ENCODE peak calls at places on chromosome 12, in eight cellular contexts. M, Z, W, P, T, D, C and Q are unnamed samples. For H3K4me1, the result is how much of the 10 kb centered on the place peaks cover.

GRCh38 chr12:54159140-54159539 is 29.6 kb downstream of the SMUG1 start:
- DNase-seq in M (no peak), Z (no peak), W (no peak), P (peak), T (no peak), D (no peak), C (peak), Q (peak)

GRCh38 chr12:120640840-120641833 is 711 bp downstream of the CABP1 start:
- DNase-seq in M (peak), Z (no peak), W (peak), P (peak), T (peak), D (peak), C (peak), Q (peak)

GRCh38 chr12:74537707-74538385 is at the start of gene ATXN7L3B:
- DNase-seq in M (peak), Z (peak), W (peak), P (peak), T (peak), D (peak), C (peak), Q (peak)

GRCh38 chr12:88057994-88058718 is 29.0 kb upstream of the C12orf50 start:
- DNase-seq in M (no peak), Z (peak), W (no peak), P (no peak), T (no peak), D (no peak), C (no peak), Q (no peak)

GRCh38 chr12:54217774-54218221 is 29.0 kb upstream of the SMUG1 start:
- DNase-seq in M (peak), Z (no peak), W (no peak), P (no peak), T (no peak), D (no peak), C (peak), Q (peak)

GRCh38 chr12:20369164-20370000 is 1.0 kb downstream of the PDE3A start:
- DNase-seq in M (peak), Z (peak), W (no peak), P (peak), T (peak), D (peak), C (peak), Q (peak)

GRCh38 chr12:47219243-47219642 is 139.5 kb upstream of the AMIGO2 start:
- DNase-seq in M (peak), Z (no peak), W (no peak), P (no peak), T (peak), D (no peak), C (no peak), Q (no peak)

GRCh38 chr12:51522696-51523095 is 68.3 kb upstream of the SCN8A start:
- DNase-seq in M (no peak), Z (no peak), W (no peak), P (no peak), T (no peak), D (no peak), C (no peak), Q (no peak)

GRCh38 chr12:52141306-52141705 is 50.5 kb downstream of the KRT80 start:
- DNase-seq in M (no peak), Z (no peak), W (no peak), P (no peak), T (peak), D (no peak), C (no peak), Q (no peak)

GRCh38 chr12:58262796-58263195 is 321.4 kb downstream of the ATP23 start:
- DNase-seq in M (no peak), Z (no peak), W (no peak), P (no peak), T (no peak), D (no peak), C (no peak), Q (no peak)

GRCh38 chr12:131085816-131086591 is 132.3 kb downstream of the ADGRD1 start:
- DNase-seq in M (no peak), Z (peak), W (peak), P (no peak), T (no peak), D (no peak), C (no peak), Q (peak)

GRCh38 chr12:126337556-126337955 is 1272.3 kb downstream of the AACS start:
- DNase-seq in M (peak), Z (no peak), W (no peak), P (no peak), T (no peak), D (no peak), C (no peak), Q (no peak)

GRCh38 chr12:30968211-30968610 is 41.7 kb downstream of the TSPAN11 start:
- DNase-seq in M (no peak), Z (no peak), W (no peak), P (no peak), T (no peak), D (no peak), C (no peak), Q (no peak)

GRCh38 chr12:42790761-42791151 is 201.2 kb upstream of the PRICKLE1 start:
- DNase-seq in M (peak), Z (no peak), W (no peak), P (no peak), T (peak), D (no peak), C (no peak), Q (no peak)

GRCh38 chr12:7501031-7501585 is 2.5 kb downstream of the CD163 start:
- DNase-seq in M (no peak), Z (no peak), W (no peak), P (no peak), T (peak), D (no peak), C (no peak), Q (no peak)

GRCh38 chr12:118960865-118961264 is 20.5 kb upstream of the SRRM4 start:
- DNase-seq in M (no peak), Z (no peak), W (no peak), P (no peak), T (no peak), D (no peak), C (no peak), Q (no peak)

GRCh38 chr12:13258212-13258611 is 61.7 kb downstream of the EMP1 start:
- DNase-seq in M (no peak), Z (no peak), W (no peak), P (no peak), T (no peak), D (no peak), C (no peak), Q (no peak)

GRCh38 chr12:104473374-104473983 is 16.7 kb downstream of the CHST11 start:
- DNase-seq in M (no peak), Z (no peak), W (peak), P (no peak), T (no peak), D (no peak), C (no peak), Q (no peak)

GRCh38 chr12:99390707-99391106 is 256.8 kb upstream of the GARIN6 start:
- DNase-seq in M (no peak), Z (no peak), W (no peak), P (peak), T (peak), D (peak), C (peak), Q (peak)

GRCh38 chr12:113065126-113066007 is 8.8 kb downstream of the DTX1 start:
- DNase-seq in M (no peak), Z (no peak), W (peak), P (no peak), T (no peak), D (no peak), C (peak), Q (peak)

GRCh38 chr12:61574339-61574738 is 685.9 kb upstream of the USP15 start:
- DNase-seq in M (no peak), Z (no peak), W (no peak), P (no peak), T (no peak), D (no peak), C (no peak), Q (no peak)

GRCh38 chr12:20549115-20549719 is 145.9 kb upstream of the SLCO1C1 start:
- DNase-seq in M (peak), Z (no peak), W (no peak), P (peak), T (peak), D (no peak), C (no peak), Q (peak)

GRCh38 chr12:69570000-69570516 is 15.2 kb upstream of the CCT2 start:
- DNase-seq in M (no peak), Z (no peak), W (no peak), P (no peak), T (peak), D (no peak), C (no peak), Q (no peak)

GRCh38 chr12:20588057-20588456 is 107.1 kb upstream of the SLCO1C1 start:
- DNase-seq in M (no peak), Z (no peak), W (no peak), P (no peak), T (no peak), D (no peak), C (no peak), Q (no peak)

GRCh38 chr12:1593232-1594044 is 943 bp downstream of the FBXL14 start:
- DNase-seq in M (no peak), Z (no peak), W (peak), P (peak), T (peak), D (peak), C (peak), Q (peak)

GRCh38 chr12:110689601-110690430 is 901 bp upstream of the HVCN1 start:
- DNase-seq in M (peak), Z (no peak), W (peak), P (peak), T (no peak), D (no peak), C (peak), Q (peak)

GRCh38 chr12:2049604-2050540 is 2.9 kb upstream of the CACNA1C start:
- DNase-seq in M (no peak), Z (no peak), W (no peak), P (no peak), T (no peak), D (no peak), C (no peak), Q (no peak)

GRCh38 chr12:121611306-121611705 is 15.0 kb upstream of the ORAI1 start:
- DNase-seq in M (no peak), Z (no peak), W (peak), P (no peak), T (no peak), D (no peak), C (peak), Q (no peak)

GRCh38 chr12:20364501-20364900 is 3.8 kb upstream of the PDE3A start:
- DNase-seq in M (no peak), Z (no peak), W (no peak), P (no peak), T (no peak), D (no peak), C (no peak), Q (no peak)

GRCh38 chr12:110861729-110862128 is 14.9 kb downstream of the CCDC63 start:
- DNase-seq in M (no peak), Z (no peak), W (no peak), P (no peak), T (no peak), D (no peak), C (no peak), Q (no peak)

GRCh38 chr12:30537228-30537627 is 158.4 kb downstream of the IPO8 start:
- DNase-seq in M (no peak), Z (no peak), W (no peak), P (no peak), T (no peak), D (no peak), C (no peak), Q (no peak)

GRCh38 chr12:45518516-45519235 is 210.8 kb upstream of the ARID2 start:
- DNase-seq in M (no peak), Z (no peak), W (no peak), P (no peak), T (no peak), D (no peak), C (no peak), Q (no peak)

GRCh38 chr12:114438635-114439256 is 32.8 kb upstream of the TBX5 start:
- DNase-seq in M (peak), Z (no peak), W (no peak), P (no peak), T (no peak), D (no peak), C (no peak), Q (no peak)

DNA sequence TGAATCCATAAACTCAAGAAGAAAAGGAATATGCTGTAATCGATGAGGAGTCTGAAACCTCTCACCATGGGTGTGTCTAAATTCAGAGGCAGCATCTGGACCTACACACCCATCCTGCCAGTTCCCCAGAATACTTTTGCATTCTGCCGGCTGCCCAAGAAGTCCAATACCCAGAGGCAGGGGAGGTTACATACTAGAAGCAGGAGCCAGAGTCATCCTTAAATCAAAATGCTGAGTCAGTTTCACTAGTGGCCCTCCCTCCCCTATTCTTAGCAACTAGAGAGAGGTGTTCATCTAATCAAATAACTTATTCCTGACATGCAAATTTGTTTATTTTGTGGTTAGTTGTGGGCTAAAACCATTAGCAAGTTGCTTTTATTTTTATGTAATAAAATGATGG is 8.0 kb downstream of the BHLHE41 start:
- DNase-seq in M (no peak), Z (no peak), W (no peak), P (peak), T (no peak), D (no peak), C (no peak), Q (no peak)
- H3K4me1 ChIP-seq in M (under half), Z (half or more), W (under half), P (half or more), T (under half), D (under half), C (under half), Q (under half)

GRCh38 chr12:56420411-56420810 is 28.8 kb downstream of the TIMELESS start:
- DNase-seq in M (no peak), Z (no peak), W (no peak), P (no peak), T (no peak), D (no peak), C (no peak), Q (no peak)
- H3K4me1 ChIP-seq in M (under half), Z (under half), W (under half), P (under half), T (under half), D (under half), C (under half), Q (under half)

GRCh38 chr12:117051380-117051779 is 47.8 kb downstream of the TESC start:
- DNase-seq in M (no peak), Z (no peak), W (no peak), P (no peak), T (no peak), D (no peak), C (no peak), Q (no peak)

GRCh38 chr12:117053050-117053400 is 46.2 kb downstream of the TESC start:
- DNase-seq in M (no peak), Z (no peak), W (no peak), P (no peak), T (no peak), D (no peak), C (no peak), Q (no peak)

GRCh38 chr12:117052386-117053049 is 46.7 kb downstream of the TESC start:
- DNase-seq in M (no peak), Z (no peak), W (no peak), P (no peak), T (no peak), D (no peak), C (no peak), Q (no peak)

GRCh38 chr12:117054279-117054678 is 44.9 kb downstream of the TESC start:
- DNase-seq in M (no peak), Z (no peak), W (no peak), P (no peak), T (no peak), D (no peak), C (no peak), Q (no peak)

DNA sequence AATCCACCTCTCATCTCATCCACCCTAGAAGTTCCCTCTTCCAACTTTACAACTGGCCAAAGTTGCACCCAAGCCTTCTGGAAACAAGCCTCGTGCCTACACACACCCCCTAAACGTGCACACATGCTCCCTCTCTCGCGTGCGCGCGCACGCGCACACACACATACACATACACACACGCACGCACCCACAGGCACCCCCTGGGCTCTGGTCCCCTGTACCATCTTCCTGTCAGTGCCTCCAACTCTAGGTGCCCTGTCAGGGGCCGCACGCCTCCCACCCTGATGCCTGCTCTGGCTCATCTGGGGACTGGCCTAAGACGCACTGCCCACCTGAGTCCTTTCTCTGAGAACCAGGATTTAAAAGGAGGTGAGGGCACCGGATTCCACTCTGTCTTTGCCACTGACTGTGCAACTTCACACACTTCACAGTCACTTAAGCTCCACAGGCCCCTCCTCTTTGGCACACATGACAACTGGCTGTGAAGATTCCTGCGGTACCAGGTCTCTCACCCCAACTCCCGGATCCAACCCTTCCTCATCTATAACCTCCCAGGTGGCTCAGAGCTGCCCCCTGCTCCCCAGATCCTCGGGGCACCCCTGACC is 45.5 kb downstream of the TESC start:
- DNase-seq in M (no peak), Z (no peak), W (no peak), P (peak), T (no peak), D (no peak), C (no peak), Q (no peak)
- H3K4me1 ChIP-seq in M (under half), Z (under half), W (under half), P (under half), T (under half), D (under half), C (under half), Q (under half)

DNA sequence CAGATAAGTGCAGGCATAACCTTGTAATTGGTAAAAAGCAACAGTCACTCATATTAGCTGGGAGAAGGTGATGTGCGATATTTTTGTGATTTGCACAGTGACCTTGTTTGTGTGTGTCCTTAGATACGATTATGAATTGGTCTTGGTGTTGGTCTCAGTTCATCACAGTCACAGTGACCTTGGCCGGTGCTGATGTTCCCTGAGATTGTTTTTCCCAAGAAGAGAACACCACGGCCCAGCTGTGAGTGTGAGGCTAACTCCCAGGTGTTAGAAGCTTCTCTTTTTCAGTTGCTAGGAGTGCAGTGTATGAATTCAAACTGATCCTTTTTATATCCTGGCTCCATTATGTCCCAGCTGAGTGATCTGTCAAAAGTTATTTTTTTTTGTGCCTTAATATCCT is 46.2 kb downstream of the TRHDE start:
- DNase-seq in M (no peak), Z (no peak), W (no peak), P (no peak), T (no peak), D (peak), C (no peak), Q (peak)
- H3K4me1 ChIP-seq in M (under half), Z (under half), W (under half), P (under half), T (under half), D (under half), C (under half), Q (under half)

DNA sequence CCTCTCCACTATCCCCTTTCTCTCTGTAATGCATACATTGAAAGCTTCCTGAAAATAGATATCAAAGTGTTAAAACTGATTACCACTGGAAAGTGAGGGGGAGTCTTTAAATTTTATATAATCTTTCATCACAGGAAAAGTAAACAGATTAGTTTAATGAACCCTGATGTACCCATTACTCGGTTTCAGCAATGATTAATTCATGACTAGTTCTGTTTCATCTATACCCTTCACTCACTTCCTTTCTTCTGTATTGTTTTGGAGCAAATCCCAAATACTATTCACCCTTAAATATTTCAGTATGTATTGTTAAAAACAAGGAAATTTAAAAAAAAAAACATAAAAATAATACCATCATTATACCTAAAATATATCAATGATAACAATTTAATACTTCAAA is 67.3 kb upstream of the TMCC3 start:
- DNase-seq in M (no peak), Z (no peak), W (no peak), P (no peak), T (no peak), D (no peak), C (no peak), Q (no peak)
- H3K4me1 ChIP-seq in M (under half), Z (under half), W (under half), P (under half), T (under half), D (under half), C (under half), Q (under half)

GRCh38 chr12:56635539-56636117 is 5.5 kb upstream of the BAZ2A start:
- DNase-seq in M (no peak), Z (no peak), W (peak), P (no peak), T (peak), D (no peak), C (peak), Q (no peak)
- H3K4me1 ChIP-seq in M (under half), Z (half or more), W (half or more), P (half or more), T (under half), D (half or more), C (under half), Q (under half)

GRCh38 chr12:96235497-96235826 is 41.3 kb downstream of the ELK3 start:
- DNase-seq in M (no peak), Z (no peak), W (no peak), P (no peak), T (peak), D (no peak), C (peak), Q (no peak)
- H3K4me1 ChIP-seq in M (under half), Z (half or more), W (under half), P (under half), T (under half), D (under half), C (half or more), Q (under half)

GRCh38 chr12:106139422-106140141 is 828 bp upstream of the NUAK1 start:
- DNase-seq in M (peak), Z (peak), W (no peak), P (peak), T (peak), D (peak), C (peak), Q (peak)
- H3K4me1 ChIP-seq in M (under half), Z (half or more), W (under half), P (under half), T (under half), D (under half), C (under half), Q (under half)